ENCODE peak calls at places on chromosomes 3 and 15, in seven cellular contexts. K, C, T, Y, I, S and F are unnamed samples.
A peak's percentile ranks its signal among the peaks of the same experiment; 100 is the strongest.

GRCh38 chr3:159634414-159634813 is 354.2 kb upstream of the IL12A start:
- DNase-seq in Y (peak; percentile 53), C (no peak), I (peak; percentile 22), S (no peak), T (peak; percentile 22), K (no peak), F (no peak)

GRCh38 chr3:32457971-32458471 is 44.6 kb downstream of the CMTM6 start:
- DNase-seq in S (peak; percentile 50), T (no peak), K (no peak), I (no peak), C (no peak), Y (no peak), F (no peak)

GRCh38 chr15:41990691-41991090 is 18.3 kb upstream of the EHD4 start:
- DNase-seq in I (no peak), C (no peak), K (no peak), T (no peak), S (no peak), Y (no peak), F (no peak)

GRCh38 chr15:34855397-34855796 is 60.0 kb upstream of the ACTC1 start:
- DNase-seq in I (peak; percentile 58), K (no peak), T (peak; percentile 84), C (no peak), S (no peak), Y (peak; percentile 16), F (peak; percentile 37)

GRCh38 chr15:53506370-53506769 is 253.1 kb downstream of the WDR72 start:
- DNase-seq in K (no peak), Y (no peak), I (no peak), T (no peak), C (peak; percentile 5), S (no peak), F (no peak)

GRCh38 chr3:27577504-27577903 is 93.3 kb upstream of the SLC4A7 start:
- DNase-seq in Y (no peak), C (no peak), T (peak; percentile 59), S (no peak), K (no peak), I (no peak), F (no peak)

GRCh38 chr15:68658151-68658550 is 79.4 kb downstream of the CORO2B start:
- DNase-seq in T (no peak), K (peak; percentile 36), I (no peak), C (no peak), Y (no peak), S (no peak), F (no peak)

GRCh38 chr3:78878789-78879515 is 888.8 kb downstream of the ROBO1 start:
- DNase-seq in K (no peak), S (no peak), C (no peak), I (no peak), Y (no peak), T (no peak), F (no peak)

GRCh38 chr3:101675709-101676218 is 1.2 kb downstream of the ZBTB11 start:
- DNase-seq in S (no peak), T (no peak), C (no peak), Y (no peak), I (no peak), K (no peak), F (no peak)

GRCh38 chr3:43770426-43771103 is 79.8 kb downstream of the ABHD5 start:
- DNase-seq in I (peak; percentile 32), Y (no peak), K (peak; percentile 55), C (peak; percentile 56), S (peak; percentile 8), T (peak; percentile 36), F (no peak)

DNA sequence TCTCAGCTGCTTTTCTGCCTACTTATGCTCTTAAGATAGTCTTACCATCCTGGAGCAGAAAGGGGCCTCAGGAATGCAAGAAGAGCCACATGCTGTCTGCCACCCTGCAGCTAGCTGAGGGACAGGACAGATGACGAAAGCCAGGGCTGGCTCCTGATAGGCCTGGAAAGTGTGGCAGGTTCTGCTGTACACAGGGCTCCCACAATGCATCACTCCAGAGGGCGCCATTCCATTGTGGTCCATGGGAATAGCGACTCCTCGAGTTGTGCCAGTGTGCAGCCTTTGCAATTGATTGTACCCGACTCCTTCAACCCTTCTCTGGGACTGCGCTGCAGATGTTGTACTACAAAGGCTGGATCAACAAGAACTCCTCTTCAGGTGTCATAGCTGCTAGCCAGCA is 11.2 kb downstream of the ACAN start:
- DNase-seq in C (no peak), Y (no peak), T (no peak), S (no peak), K (no peak), I (no peak), F (no peak)
- TF ChIP-seq CTCF in C (no peak), Y (no peak), T (no peak), S (no peak), K (no peak), I (no peak), F (no peak)

GRCh38 chr3:47491186-47491585 is 15.4 kb upstream of the SCAP start:
- DNase-seq in C (no peak), I (no peak), T (no peak), Y (no peak), K (no peak), S (no peak), F (no peak)
- H3K4me3 ChIP-seq in C (no peak overlapping the region), I (no peak overlapping the region), T (no peak overlapping the region), Y (no peak overlapping the region), K (no peak overlapping the region), S (no peak overlapping the region), F (no peak overlapping the region)

DNA sequence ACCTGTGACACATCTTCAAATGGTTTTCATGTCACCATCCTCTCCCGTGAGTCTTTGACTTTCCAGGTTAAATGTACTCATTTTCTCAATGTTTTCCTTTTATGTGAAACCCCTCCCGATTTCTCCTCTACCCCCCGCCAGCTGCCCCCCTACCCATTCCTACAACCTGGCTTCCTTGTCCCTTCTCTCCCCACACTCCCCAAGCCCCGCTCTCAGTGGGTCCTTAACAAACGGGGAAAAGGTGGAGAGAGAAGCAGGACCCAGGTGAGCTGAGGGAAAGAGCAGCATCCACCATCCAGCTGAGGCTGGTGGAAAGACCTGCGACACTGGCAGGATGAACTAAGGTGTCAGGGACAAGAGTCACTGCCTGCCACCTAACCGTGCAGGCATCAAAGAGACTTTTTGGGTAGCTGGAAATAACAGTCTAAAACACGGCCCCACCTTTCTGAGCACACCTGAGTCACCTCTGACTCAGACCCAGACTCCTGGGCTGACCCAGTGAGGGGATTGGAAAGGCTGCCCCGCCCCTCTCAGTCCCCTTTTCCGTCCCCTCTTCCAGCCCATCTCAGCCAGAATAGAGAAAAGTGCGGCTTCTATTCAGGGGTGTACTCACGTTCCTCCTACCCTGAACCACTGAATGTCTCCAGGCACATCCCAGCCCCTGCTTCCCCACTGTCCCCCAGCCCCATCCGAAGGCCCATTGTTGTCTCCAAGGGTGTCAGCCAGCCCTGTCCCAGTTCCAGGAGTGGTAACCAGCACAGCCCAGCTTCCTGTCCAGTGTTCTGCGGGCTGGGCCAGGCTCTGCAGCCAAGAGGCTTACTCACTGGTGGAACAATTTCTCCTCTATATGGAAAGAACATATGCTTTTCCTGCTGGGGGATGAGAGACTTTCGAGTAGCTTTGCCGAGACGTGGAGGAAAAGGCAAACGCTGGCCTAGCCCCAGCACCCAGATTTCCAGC is 20.4 kb downstream of the ISG20 start:
- DNase-seq in C (no peak), S (no peak), Y (no peak), I (peak; percentile 60), K (no peak), T (peak; percentile 75), F (no peak)
- TF ChIP-seq CTCF in C (no peak), S (no peak), Y (no peak), I (no peak), K (no peak), T (no peak), F (no peak)

DNA sequence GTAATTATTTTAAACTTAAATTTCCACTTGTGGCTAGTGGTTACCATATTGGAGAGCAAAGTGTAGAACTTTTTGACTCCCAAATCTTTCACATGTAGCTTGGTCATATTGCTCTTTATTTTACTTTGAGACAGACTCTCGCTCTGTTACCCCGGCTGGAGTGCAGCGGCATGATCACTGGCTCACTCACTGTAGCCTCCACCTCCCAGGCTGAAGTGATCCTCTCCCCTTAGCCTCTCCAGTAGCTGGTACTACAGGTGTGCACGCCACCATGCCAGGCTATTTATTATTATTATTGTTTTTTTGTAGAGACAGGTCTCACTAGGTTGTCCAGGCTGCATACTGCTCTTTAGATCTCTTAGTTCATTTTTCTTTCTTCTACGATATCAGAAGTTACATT is 3.9 kb downstream of the FNDC3B start:
- DNase-seq in Y (no peak), T (no peak), I (no peak), K (no peak), S (no peak), C (no peak), F (no peak)
- H3K4me3 ChIP-seq in Y (no peak overlapping the region), T (peak overlapping the region; percentile 41), I (peak overlapping the region; percentile 29), K (peak overlapping the region; percentile 4), S (no peak overlapping the region), C (peak overlapping the region; percentile 99), F (no peak overlapping the region)

GRCh38 chr3:13107661-13108060 is 34.4 kb upstream of the IQSEC1 start:
- DNase-seq in I (no peak), S (no peak), Y (no peak), C (no peak), T (no peak), K (no peak), F (no peak)
- TF ChIP-seq CTCF in I (no peak), S (no peak), Y (no peak), C (no peak), T (no peak), K (no peak), F (no peak)

GRCh38 chr3:112358311-112358780 is 25.4 kb downstream of the CD200 start:
- DNase-seq in T (no peak), Y (no peak), C (no peak), K (no peak), S (no peak), I (no peak), F (no peak)
- H3K4me3 ChIP-seq in T (no peak overlapping the region), Y (no peak overlapping the region), C (no peak overlapping the region), K (peak overlapping the region; percentile 59), S (no peak overlapping the region), I (no peak overlapping the region), F (no peak overlapping the region)

DNA sequence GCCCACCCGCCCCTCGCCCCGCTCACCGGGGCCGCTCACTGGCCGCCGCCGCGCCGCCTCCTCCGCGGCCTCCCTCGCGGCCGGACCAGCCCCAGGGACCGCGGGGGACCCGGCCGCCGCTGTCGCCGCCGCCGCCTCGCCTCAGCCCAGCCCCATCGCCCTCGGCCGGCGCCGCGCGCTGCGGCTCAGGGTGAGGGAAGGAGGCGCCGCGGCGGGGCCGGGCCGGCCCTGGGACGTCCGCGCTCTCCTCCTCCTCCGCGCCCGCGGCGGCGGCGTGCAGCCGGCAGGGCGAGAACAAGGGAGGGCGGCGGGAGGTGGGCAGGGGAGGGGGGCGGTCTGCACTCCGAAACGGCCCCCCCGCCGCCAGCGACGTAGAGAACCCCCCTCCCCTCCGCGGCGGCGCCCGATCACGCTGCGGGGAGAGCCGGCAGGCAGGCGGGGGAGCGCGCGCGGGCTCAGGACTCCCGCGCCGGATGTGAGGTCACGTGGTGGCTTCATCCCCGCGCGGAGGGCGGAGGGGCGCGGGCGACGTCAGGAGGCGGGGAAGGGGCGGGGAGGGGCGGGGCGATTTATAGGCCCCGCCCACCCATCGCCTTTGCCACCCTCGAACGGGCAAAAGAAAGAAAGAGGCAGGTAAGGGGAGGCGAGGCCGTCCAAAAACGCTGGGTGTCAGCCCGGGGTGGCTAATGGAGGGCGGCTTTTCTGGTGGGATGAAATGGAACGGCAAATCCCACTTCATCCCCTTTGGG is at the start of gene ATP13A3:
- DNase-seq in I (peak; percentile 92), Y (no peak), C (peak; percentile 79), S (peak; percentile 87), K (peak; percentile 90), T (peak; percentile 95), F (no peak)
- TF ChIP-seq CTCF in I (no peak), Y (no peak), C (no peak), S (no peak), K (no peak), T (no peak), F (no peak)

DNA sequence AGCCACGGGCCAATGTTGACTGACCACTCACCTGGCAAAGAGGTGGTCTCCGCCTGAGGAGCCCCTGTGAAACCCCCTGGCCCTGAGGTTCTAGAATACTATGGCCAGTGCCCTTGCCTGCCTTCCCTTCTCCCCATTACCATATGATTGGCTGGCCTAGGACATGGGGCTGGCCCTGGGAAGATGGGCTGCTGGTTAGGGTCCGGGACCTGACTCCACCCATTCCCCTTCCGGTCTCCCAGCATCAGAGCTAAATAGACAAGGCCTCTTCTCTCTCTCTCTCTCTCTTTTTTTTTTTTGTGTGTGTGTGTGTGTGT is 3.8 kb downstream of the CSK start:
- DNase-seq in K (no peak), Y (no peak), T (no peak), C (no peak), S (no peak), I (no peak), F (no peak)
- H3K4me3 ChIP-seq in K (no peak overlapping the region), Y (no peak overlapping the region), T (no peak overlapping the region), C (no peak overlapping the region), S (peak overlapping the region; percentile 83), I (no peak overlapping the region), F (no peak overlapping the region)